ENCODE peak calls at places on chromosomes 12 and 14, in six cellular contexts. W, I, Y, A, X and G are unnamed samples.

GRCh38 chr14:94998110-94998509 is 159.2 kb downstream of the DICER1 start:
- DNase-seq in W (no peak), I (no peak), Y (no peak), A (no peak), X (no peak), G (no peak)

GRCh38 chr12:44021471-44021971 is 185.6 kb downstream of the TMEM117 start:
- DNase-seq in W (no peak), I (no peak), Y (no peak), A (no peak), X (no peak), G (no peak)

GRCh38 chr12:107684990-107685359 is 624 bp upstream of the PWP1 start:
- DNase-seq in W (no peak), I (no peak), Y (peak; percentile 13), A (peak; percentile 33), X (peak; percentile 69), G (peak; percentile 83)

GRCh38 chr14:23457587-23458445 is 11.7 kb upstream of the NGDN start:
- DNase-seq in W (no peak), I (no peak), Y (no peak), A (no peak), X (no peak), G (peak; percentile 65)

GRCh38 chr12:47742253-47742825 is 16.3 kb downstream of the RAPGEF3 start:
- DNase-seq in W (peak; percentile 53), I (peak; percentile 84), Y (peak; percentile 70), A (peak; percentile 68), X (peak; percentile 89), G (peak; percentile 82)

GRCh38 chr14:94172545-94172944 is 1.6 kb upstream of the PPP4R4 start:
- DNase-seq in W (no peak), I (no peak), Y (no peak), A (no peak), X (no peak), G (no peak)

GRCh38 chr14:104263671-104264358 is 125.4 kb downstream of the KIF26A start:
- DNase-seq in W (no peak), I (peak; percentile 15), Y (no peak), A (no peak), X (peak; percentile 30), G (no peak)

GRCh38 chr12:57757771-57758170 is 2.9 kb downstream of the MARCHF9 start:
- DNase-seq in W (no peak), I (no peak), Y (no peak), A (no peak), X (no peak), G (no peak)

GRCh38 chr14:92578511-92578910 is 64.9 kb downstream of the RIN3 start:
- DNase-seq in W (no peak), I (no peak), Y (no peak), A (no peak), X (no peak), G (no peak)

GRCh38 chr12:131723532-131723931 is 12.6 kb downstream of the SFSWAP start:
- DNase-seq in W (no peak), I (no peak), Y (no peak), A (no peak), X (peak; percentile 82), G (no peak)

GRCh38 chr14:56490379-56490778 is 89.2 kb upstream of the TMEM260 start:
- DNase-seq in W (no peak), I (no peak), Y (no peak), A (peak; percentile 34), X (no peak), G (peak; percentile 81)

GRCh38 chr12:119169150-119169549 is 9.6 kb upstream of the HSPB8 start:
- DNase-seq in W (no peak), I (no peak), Y (no peak), A (no peak), X (no peak), G (peak; percentile 32)

GRCh38 chr12:104583311-104583710 is 126.6 kb downstream of the CHST11 start:
- DNase-seq in W (no peak), I (no peak), Y (no peak), A (no peak), X (no peak), G (no peak)

GRCh38 chr14:74501135-74501614 is 7.6 kb downstream of the ISCA2 start:
- DNase-seq in W (peak; percentile 59), I (no peak), Y (no peak), A (peak; percentile 25), X (peak; percentile 88), G (peak; percentile 89)

GRCh38 chr12:11555195-11555594 is 94.3 kb upstream of the ETV6 start:
- DNase-seq in W (no peak), I (no peak), Y (no peak), A (no peak), X (no peak), G (no peak)

GRCh38 chr12:92114834-92115233 is 30.8 kb downstream of the BTG1 start:
- DNase-seq in W (no peak), I (no peak), Y (no peak), A (no peak), X (no peak), G (no peak)

GRCh38 chr12:113841786-113842185 is 124.3 kb downstream of the RBM19 start:
- DNase-seq in W (no peak), I (no peak), Y (no peak), A (no peak), X (no peak), G (no peak)

GRCh38 chr14:24431569-24432258 is 2.0 kb downstream of the KHNYN start:
- DNase-seq in W (peak; percentile 93), I (peak; percentile 85), Y (peak; percentile 87), A (peak; percentile 85), X (peak; percentile 97), G (peak; percentile 94)

GRCh38 chr12:63420206-63420644 is 248.1 kb downstream of the DPY19L2 start:
- DNase-seq in W (peak; percentile 65), I (no peak), Y (no peak), A (peak; percentile 79), X (peak; percentile 65), G (peak; percentile 94)

GRCh38 chr14:105074601-105075053 is 9.4 kb upstream of the GPR132 start:
- DNase-seq in W (no peak), I (peak; percentile 35), Y (no peak), A (no peak), X (peak; percentile 76), G (peak; percentile 55)

GRCh38 chr12:32240833-32241232 is 134.2 kb downstream of the BICD1 start:
- DNase-seq in W (no peak), I (no peak), Y (no peak), A (peak; percentile 39), X (no peak), G (no peak)

GRCh38 chr12:57430117-57430930 is 519 bp downstream of the R3HDM2 start:
- DNase-seq in W (peak; percentile 36), I (peak; percentile 75), Y (peak; percentile 70), A (peak; percentile 46), X (peak; percentile 97), G (peak; percentile 93)

GRCh38 chr14:20413785-20414117 is 450 bp upstream of the TEP1 start:
- DNase-seq in W (no peak), I (no peak), Y (peak; percentile 25), A (peak; percentile 38), X (peak; percentile 53), G (peak; percentile 27)

GRCh38 chr12:6169107-6169440 is 31.1 kb upstream of the CD9 start:
- DNase-seq in W (no peak), I (no peak), Y (no peak), A (no peak), X (no peak), G (no peak)

GRCh38 chr14:105503296-105503640 is 12.2 kb downstream of the TEDC1 start:
- DNase-seq in W (no peak), I (peak; percentile 18), Y (no peak), A (no peak), X (no peak), G (no peak)

GRCh38 chr12:127810026-127810425 is 456.9 kb upstream of the TMEM132C start:
- DNase-seq in W (no peak), I (no peak), Y (no peak), A (peak; percentile 90), X (no peak), G (no peak)

GRCh38 chr12:106632797-106633450 is 50.1 kb downstream of the RFX4 start:
- DNase-seq in W (no peak), I (no peak), Y (no peak), A (peak; percentile 58), X (no peak), G (peak; percentile 59)

GRCh38 chr12:117439531-117440001 is 78.1 kb upstream of the NOS1 start:
- DNase-seq in W (no peak), I (no peak), Y (no peak), A (no peak), X (peak; percentile 72), G (no peak)

GRCh38 chr12:52119398-52120254 is 40.1 kb downstream of the SMIM41 start:
- DNase-seq in W (peak; percentile 37), I (peak; percentile 66), Y (peak; percentile 54), A (peak; percentile 30), X (peak; percentile 95), G (peak; percentile 98)

GRCh38 chr12:58176296-58176869 is 235.0 kb downstream of the ATP23 start:
- DNase-seq in W (peak; percentile 53), I (no peak), Y (no peak), A (peak; percentile 50), X (peak; percentile 25), G (peak; percentile 82)

GRCh38 chr14:78135450-78135891 is 34.7 kb upstream of the NRXN3 start:
- DNase-seq in W (no peak), I (no peak), Y (no peak), A (peak; percentile 87), X (no peak), G (no peak)

GRCh38 chr12:16555630-16556029 is 50.3 kb downstream of the LMO3 start:
- DNase-seq in W (no peak), I (no peak), Y (no peak), A (no peak), X (peak; percentile 10), G (no peak)

GRCh38 chr12:54199034-54199433 is 10.2 kb upstream of the SMUG1 start:
- DNase-seq in W (no peak), I (no peak), Y (no peak), A (no peak), X (no peak), G (no peak)

GRCh38 chr12:18951219-18951618 is 178.3 kb upstream of the PLEKHA5 start:
- DNase-seq in W (no peak), I (no peak), Y (no peak), A (no peak), X (peak; percentile 13), G (no peak)

GRCh38 chr12:95215925-95216324 is 1.3 kb downstream of the FGD6 start:
- DNase-seq in W (no peak), I (no peak), Y (no peak), A (peak; percentile 80), X (no peak), G (peak; percentile 57)

GRCh38 chr12:129827985-129828384 is 75.8 kb downstream of the TMEM132D start:
- DNase-seq in W (no peak), I (no peak), Y (no peak), A (no peak), X (peak; percentile 54), G (no peak)

GRCh38 chr14:80356413-80356812 is 145.1 kb upstream of the DIO2 start:
- DNase-seq in W (no peak), I (no peak), Y (no peak), A (no peak), X (peak; percentile 3), G (peak; percentile 28)

GRCh38 chr12:124928095-124928911 is 13.9 kb upstream of the UBC start:
- DNase-seq in W (no peak), I (peak; percentile 68), Y (no peak), A (peak; percentile 99), X (peak; percentile 50), G (no peak)